ENCODE peak calls at places on chromosome 13, in six cellular contexts. One of them, this sample, is unnamed. For H3K4me1, the result is how much of the 10 kb centered on the place peaks cover.

GRCh38 chr13:37473035-37473434 is 125.5 kb downstream of the POSTN start:
- DNase-seq in heart left ventricle: no peak
- DNase-seq in ovary: no peak
- DNase-seq in GM23338: peak
- DNase-seq in uterus: no peak
- DNase-seq in spleen: no peak
- DNase-seq in this sample: no peak

GRCh38 chr13:29999492-30000372 is 149.3 kb upstream of the UBL3 start:
- DNase-seq in heart left ventricle: no peak
- DNase-seq in spleen: no peak
- DNase-seq in GM23338: no peak
- DNase-seq in ovary: no peak
- DNase-seq in uterus: no peak
- DNase-seq in this sample: no peak

GRCh38 chr13:110073982-110074381 is 233.0 kb downstream of the COL4A1 start:
- DNase-seq in GM23338: peak
- DNase-seq in spleen: no peak
- DNase-seq in ovary: no peak
- DNase-seq in uterus: no peak
- DNase-seq in heart left ventricle: no peak
- DNase-seq in this sample: no peak

GRCh38 chr13:108561152-108561551 is 68.3 kb upstream of the MYO16 start:
- DNase-seq in ovary: no peak
- DNase-seq in spleen: no peak
- DNase-seq in uterus: no peak
- DNase-seq in heart left ventricle: no peak
- DNase-seq in GM23338: no peak
- DNase-seq in this sample: no peak

GRCh38 chr13:23359882-23360281 is 73.6 kb downstream of the SACS start:
- DNase-seq in GM23338: no peak
- DNase-seq in ovary: no peak
- DNase-seq in uterus: no peak
- DNase-seq in spleen: no peak
- DNase-seq in heart left ventricle: no peak
- DNase-seq in this sample: no peak

GRCh38 chr13:61685683-61686013 is 270.0 kb upstream of the PCDH20 start:
- DNase-seq in uterus: no peak
- DNase-seq in heart left ventricle: no peak
- DNase-seq in GM23338: peak
- DNase-seq in spleen: no peak
- DNase-seq in ovary: no peak
- DNase-seq in this sample: no peak

GRCh38 chr13:23956106-23956505 is 58.8 kb upstream of the C1QTNF9B start:
- DNase-seq in ovary: no peak
- DNase-seq in heart left ventricle: no peak
- DNase-seq in GM23338: no peak
- DNase-seq in spleen: no peak
- DNase-seq in uterus: no peak
- DNase-seq in this sample: no peak

GRCh38 chr13:60213236-60213746 is 49.6 kb upstream of the DIAPH3 start:
- DNase-seq in heart left ventricle: no peak
- DNase-seq in spleen: no peak
- DNase-seq in ovary: no peak
- DNase-seq in uterus: no peak
- DNase-seq in GM23338: no peak
- DNase-seq in this sample: peak

GRCh38 chr13:75356426-75356825 is 125.5 kb downstream of the TBC1D4 start:
- DNase-seq in ovary: no peak
- DNase-seq in spleen: no peak
- DNase-seq in uterus: no peak
- DNase-seq in GM23338: no peak
- DNase-seq in heart left ventricle: no peak
- DNase-seq in this sample: no peak

GRCh38 chr13:105466376-105466775 is 1069.1 kb downstream of the EFNB2 start:
- DNase-seq in uterus: no peak
- DNase-seq in heart left ventricle: no peak
- DNase-seq in ovary: no peak
- DNase-seq in spleen: no peak
- DNase-seq in GM23338: no peak
- DNase-seq in this sample: no peak

GRCh38 chr13:99542788-99543406 is 41.6 kb downstream of the TM9SF2 start:
- DNase-seq in heart left ventricle: no peak
- DNase-seq in GM23338: no peak
- DNase-seq in uterus: no peak
- DNase-seq in spleen: peak
- DNase-seq in ovary: no peak
- DNase-seq in this sample: no peak

GRCh38 chr13:28449826-28450773 is 44.8 kb downstream of the FLT1 start:
- DNase-seq in spleen: no peak
- DNase-seq in GM23338: no peak
- DNase-seq in heart left ventricle: no peak
- DNase-seq in uterus: no peak
- DNase-seq in ovary: no peak
- DNase-seq in this sample: no peak

GRCh38 chr13:52319876-52320275 is 86.1 kb downstream of the THSD1 start:
- DNase-seq in GM23338: no peak
- DNase-seq in ovary: no peak
- DNase-seq in heart left ventricle: no peak
- DNase-seq in spleen: no peak
- DNase-seq in uterus: no peak
- DNase-seq in this sample: no peak

GRCh38 chr13:96809366-96810096 is 184.7 kb downstream of the OXGR1 start:
- DNase-seq in spleen: no peak
- DNase-seq in GM23338: no peak
- DNase-seq in heart left ventricle: no peak
- DNase-seq in ovary: no peak
- DNase-seq in uterus: no peak
- DNase-seq in this sample: no peak

DNA sequence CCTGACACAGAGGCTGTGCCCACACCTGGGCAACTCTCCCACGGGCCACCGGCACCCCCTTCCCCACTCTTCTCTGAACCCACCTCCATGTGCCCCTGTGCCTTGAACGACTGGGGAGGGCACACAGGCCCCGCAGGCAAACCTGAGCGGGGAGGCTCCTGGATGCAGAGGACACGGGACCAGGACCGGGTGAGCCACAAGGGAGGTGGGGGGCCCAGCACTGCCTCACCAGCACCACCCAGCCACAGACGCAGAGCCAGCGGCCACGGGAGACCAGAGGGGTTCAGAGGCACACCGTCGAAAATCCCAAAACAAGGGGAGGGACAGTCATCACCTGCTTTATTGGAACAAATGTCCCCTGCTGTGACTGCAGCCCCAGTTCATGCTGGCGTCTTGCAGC is 49.4 kb downstream of the STK24 start:
- DNase-seq in heart left ventricle: no peak
- DNase-seq in spleen: no peak
- DNase-seq in GM23338: no peak
- DNase-seq in ovary: no peak
- DNase-seq in uterus: no peak
- DNase-seq in this sample: no peak
- H3K4me1 ChIP-seq in heart left ventricle: half or more
- H3K4me1 ChIP-seq in spleen: under half
- H3K4me1 ChIP-seq in GM23338: half or more
- H3K4me1 ChIP-seq in ovary: under half
- H3K4me1 ChIP-seq in uterus: under half
- H3K4me1 ChIP-seq in this sample: under half

GRCh38 chr13:26964278-26965057 is 203.9 kb upstream of the GPR12 start:
- DNase-seq in ovary: no peak
- DNase-seq in uterus: no peak
- DNase-seq in spleen: no peak
- DNase-seq in heart left ventricle: no peak
- DNase-seq in GM23338: peak
- DNase-seq in this sample: peak
- H3K4me1 ChIP-seq in ovary: under half
- H3K4me1 ChIP-seq in uterus: under half
- H3K4me1 ChIP-seq in spleen: under half
- H3K4me1 ChIP-seq in heart left ventricle: under half
- H3K4me1 ChIP-seq in GM23338: under half
- H3K4me1 ChIP-seq in this sample: half or more

GRCh38 chr13:98536729-98537128 is 40.2 kb downstream of the STK24 start:
- DNase-seq in heart left ventricle: no peak
- DNase-seq in GM23338: no peak
- DNase-seq in ovary: no peak
- DNase-seq in spleen: no peak
- DNase-seq in uterus: no peak
- DNase-seq in this sample: no peak
- H3K4me1 ChIP-seq in heart left ventricle: half or more
- H3K4me1 ChIP-seq in GM23338: under half
- H3K4me1 ChIP-seq in ovary: under half
- H3K4me1 ChIP-seq in spleen: under half
- H3K4me1 ChIP-seq in uterus: under half
- H3K4me1 ChIP-seq in this sample: half or more

DNA sequence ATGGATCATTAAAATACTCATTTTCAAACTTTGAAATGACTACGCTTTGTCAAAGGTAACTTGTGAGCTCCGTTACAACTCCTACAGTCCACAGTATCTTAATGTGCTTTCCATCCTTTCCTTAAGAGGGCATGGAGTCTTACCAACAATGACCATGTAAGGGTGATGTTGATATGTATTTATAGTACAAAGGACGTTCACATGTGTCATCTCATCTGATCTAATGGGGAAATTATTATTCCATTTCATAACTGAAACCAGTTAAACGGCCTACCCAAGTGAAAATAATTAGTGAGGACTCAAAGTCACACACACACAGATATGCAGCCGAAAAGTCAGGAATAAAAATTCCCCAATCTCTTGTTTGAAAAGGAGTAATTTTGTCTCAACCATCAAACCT is 9.6 kb downstream of the USP12 start:
- DNase-seq in ovary: no peak
- DNase-seq in spleen: no peak
- DNase-seq in heart left ventricle: no peak
- DNase-seq in uterus: no peak
- DNase-seq in GM23338: no peak
- DNase-seq in this sample: no peak
- H3K4me1 ChIP-seq in ovary: under half
- H3K4me1 ChIP-seq in spleen: under half
- H3K4me1 ChIP-seq in heart left ventricle: under half
- H3K4me1 ChIP-seq in uterus: under half
- H3K4me1 ChIP-seq in GM23338: half or more
- H3K4me1 ChIP-seq in this sample: under half

This sample was measured in body of pancreas.